ENCODE peak calls at places on chromosomes 1 and 21, in eight cellular contexts. P is AG08396; D is NB4; R is fibroblast of mammary gland; V is activated CD8-positive, alpha-beta memory T cell treated with anti-CD3 and anti-CD28 coated beads for 24 hours; G is GM04503; M is esophagus squamous epithelium; W is Daoy. C is an unnamed sample.

GRCh38 chr1:33633019-33633801 is 160.8 kb downstream of the ZSCAN20 start:
- DNase-seq in P (peak), R (peak), W (peak), G (no peak), V (peak), D (peak), M (peak), C (peak)

GRCh38 chr21:40846566-40847411 is at the start of gene DSCAM:
- DNase-seq in M (no peak), P (no peak), D (no peak), W (no peak), R (no peak), V (no peak), G (no peak), C (no peak)

GRCh38 chr1:210143465-210144062 is 89.0 kb upstream of the SERTAD4 start:
- DNase-seq in M (no peak), V (peak), W (peak), G (no peak), D (peak), R (peak), P (peak), C (peak)

GRCh38 chr1:19739628-19740027 is 60.1 kb downstream of the TMCO4 start:
- DNase-seq in D (no peak), P (no peak), G (no peak), R (no peak), W (no peak), M (no peak), V (no peak), C (no peak)

GRCh38 chr1:174160109-174160473 is 771 bp downstream of the RABGAP1L start:
- DNase-seq in P (peak), D (peak), M (no peak), W (peak), G (no peak), R (peak), V (peak), C (peak)

GRCh38 chr1:76005755-76006154 is 68.8 kb upstream of the ST6GALNAC3 start:
- DNase-seq in V (no peak), M (no peak), P (no peak), G (no peak), R (peak), W (no peak), D (no peak), C (no peak)

GRCh38 chr21:30194701-30195299 is 21.1 kb downstream of the CLDN8 start:
- DNase-seq in W (peak), G (no peak), P (no peak), D (peak), R (peak), M (no peak), V (no peak), C (no peak)

GRCh38 chr1:244653439-244654283 is 735 bp downstream of the DESI2 start:
- DNase-seq in D (no peak), M (no peak), W (peak), R (peak), P (peak), V (peak), G (no peak), C (no peak)

GRCh38 chr1:45857101-45857700 is 53.8 kb downstream of the MAST2 start:
- DNase-seq in P (no peak), M (no peak), G (no peak), D (no peak), W (no peak), R (no peak), V (no peak), C (no peak)

GRCh38 chr1:204480515-204480914 is 14.1 kb downstream of the PIK3C2B start:
- DNase-seq in V (no peak), W (no peak), G (no peak), R (no peak), M (no peak), D (peak), P (no peak), C (no peak)

GRCh38 chr1:243708210-243708609 is 141.8 kb downstream of the AKT3 start:
- DNase-seq in V (no peak), P (no peak), D (peak), W (no peak), R (no peak), G (no peak), M (no peak), C (no peak)

GRCh38 chr1:86061660-86062059 is 94.9 kb downstream of the COL24A1 start:
- DNase-seq in V (no peak), R (peak), G (no peak), M (no peak), D (no peak), P (no peak), W (no peak), C (no peak)

GRCh38 chr1:164712131-164713031 is 153.4 kb downstream of the PBX1 start:
- DNase-seq in W (no peak), D (no peak), V (no peak), P (no peak), M (no peak), R (peak), G (no peak), C (no peak)

GRCh38 chr1:232880354-232880753 is 70.1 kb upstream of the NTPCR start:
- DNase-seq in G (no peak), V (no peak), P (peak), R (peak), W (peak), D (peak), M (no peak), C (no peak)

GRCh38 chr1:173149887-173150286 is 57.2 kb downstream of the TNFSF4 start:
- DNase-seq in D (peak), R (peak), P (peak), G (peak), V (no peak), W (peak), M (no peak), C (no peak)

GRCh38 chr1:244792188-244792850 is 43.1 kb upstream of the COX20 start:
- DNase-seq in R (peak), P (peak), M (no peak), D (no peak), G (peak), W (no peak), V (no peak), C (no peak)

GRCh38 chr1:156098782-156099181 is 15.7 kb upstream of the LMNA start:
- DNase-seq in W (no peak), V (no peak), P (no peak), R (no peak), G (no peak), D (no peak), M (no peak), C (no peak)

GRCh38 chr21:37860416-37860815 is 55.8 kb downstream of the KCNJ6 start:
- DNase-seq in V (no peak), W (no peak), P (no peak), M (no peak), G (no peak), R (no peak), D (no peak), C (no peak)

GRCh38 chr1:168466703-168467081 is 77.1 kb downstream of the XCL2 start:
- DNase-seq in P (no peak), R (no peak), G (no peak), D (peak), W (no peak), M (no peak), V (no peak), C (no peak)

GRCh38 chr1:171381866-171382210 is 67.9 kb downstream of the FMO4 start:
- DNase-seq in D (no peak), G (no peak), P (no peak), M (no peak), W (no peak), R (no peak), V (no peak), C (no peak)

GRCh38 chr1:206557636-206558473 is 50.5 kb downstream of the RASSF5 start:
- DNase-seq in G (no peak), W (no peak), D (peak), M (no peak), V (peak), P (no peak), R (no peak), C (no peak)

GRCh38 chr1:212606734-212607205 is 1.8 kb upstream of the ATF3 start:
- DNase-seq in D (no peak), R (no peak), M (no peak), V (peak), W (peak), P (no peak), G (no peak), C (no peak)

GRCh38 chr1:202599669-202600431 is 110.4 kb downstream of the SYT2 start:
- DNase-seq in W (peak), M (no peak), V (no peak), P (peak), G (no peak), D (peak), R (peak), C (no peak)

GRCh38 chr1:216723274-216723780 is at the start of gene ESRRG:
- DNase-seq in R (no peak), D (no peak), P (peak), M (no peak), W (peak), G (no peak), V (no peak), C (no peak)

GRCh38 chr1:232145768-232146167 is 484.2 kb downstream of the SIPA1L2 start:
- DNase-seq in D (no peak), G (no peak), W (no peak), P (no peak), R (peak), M (no peak), V (no peak), C (no peak)

GRCh38 chr1:66302810-66303209 is 231.1 kb upstream of the SGIP1 start:
- DNase-seq in W (no peak), V (no peak), D (peak), R (no peak), M (no peak), G (no peak), P (no peak), C (no peak)

GRCh38 chr1:21663251-21663950 is 5.8 kb downstream of the RAP1GAP start:
- DNase-seq in M (no peak), P (no peak), R (no peak), V (no peak), W (no peak), D (no peak), G (no peak), C (no peak)

GRCh38 chr1:31239653-31240241 is at the start of gene NKAIN1:
- DNase-seq in W (peak), V (no peak), M (no peak), D (peak), G (no peak), P (peak), R (peak), C (no peak)

GRCh38 chr1:21247892-21248715 is 42.2 kb downstream of the ECE1 start:
- DNase-seq in W (no peak), R (no peak), G (no peak), D (no peak), P (no peak), M (no peak), V (no peak), C (no peak)

GRCh38 chr21:34836103-34836932 is 167.5 kb downstream of the CLIC6 start:
- DNase-seq in V (peak), W (peak), P (peak), M (no peak), D (peak), R (peak), G (peak), C (peak)

GRCh38 chr21:32359719-32360260 is 33.0 kb downstream of the URB1 start:
- DNase-seq in G (no peak), R (peak), M (no peak), V (no peak), W (no peak), P (peak), D (peak), C (no peak)